ENCODE peak calls at places on chromosomes 3 and 15, in five cellular contexts. B, E, O, K and P are unnamed samples.

GRCh38 chr3:127286571-127287140 is 1.2 kb downstream of the PRR20G start:
- DNase-seq in O (no peak), K (no peak), E (no peak), B (no peak), P (no peak)

GRCh38 chr15:78242128-78242527 is 7.8 kb upstream of the ACSBG1 start:
- DNase-seq in B (no peak), K (peak; percentile 55), O (peak; percentile 41), E (peak; percentile 64), P (peak; percentile 20)

GRCh38 chr15:31065824-31066223 is 35.7 kb downstream of the TRPM1 start:
- DNase-seq in E (no peak), K (no peak), O (no peak), B (no peak), P (no peak)

GRCh38 chr3:196774191-196774820 is 34.6 kb downstream of the PAK2 start:
- DNase-seq in K (peak; percentile 70), B (no peak), O (no peak), E (no peak), P (peak; percentile 67)

GRCh38 chr3:61682671-61683408 is 121.5 kb downstream of the PTPRG start:
- DNase-seq in B (no peak), O (no peak), E (no peak), K (no peak), P (no peak)

GRCh38 chr3:64016941-64017620 is 6.2 kb downstream of the PSMD6 start:
- DNase-seq in K (no peak), E (no peak), B (no peak), O (no peak), P (no peak)

GRCh38 chr3:189340680-189341460 is 169.1 kb downstream of the TPRG1 start:
- DNase-seq in K (peak; percentile 24), O (no peak), B (no peak), E (no peak), P (no peak)

GRCh38 chr3:114115151-114115550 is 58.6 kb downstream of the QTRT2 start:
- DNase-seq in E (no peak), B (no peak), O (no peak), K (no peak), P (no peak)

GRCh38 chr3:137792633-137793271 is 28.6 kb downstream of the SOX14 start:
- DNase-seq in K (peak; percentile 17), O (no peak), B (no peak), E (peak; percentile 39), P (no peak)

GRCh38 chr3:69232447-69232846 is 110.1 kb upstream of the LMOD3 start:
- DNase-seq in B (no peak), K (no peak), E (no peak), O (no peak), P (no peak)

GRCh38 chr3:73608805-73609641 is 15.7 kb downstream of the PDZRN3 start:
- DNase-seq in O (no peak), E (no peak), B (no peak), K (no peak), P (no peak)

GRCh38 chr15:68343579-68344225 is 66.2 kb downstream of the FEM1B start:
- DNase-seq in E (no peak), O (no peak), K (no peak), B (no peak), P (no peak)

GRCh38 chr3:127114337-127115070 is 78.4 kb upstream of the PRR23E start:
- DNase-seq in O (no peak), K (no peak), B (no peak), E (no peak), P (no peak)

GRCh38 chr15:61528590-61528929 is 299.5 kb upstream of the RORA start:
- DNase-seq in B (no peak), E (no peak), K (no peak), O (no peak), P (peak; percentile 87)

DNA sequence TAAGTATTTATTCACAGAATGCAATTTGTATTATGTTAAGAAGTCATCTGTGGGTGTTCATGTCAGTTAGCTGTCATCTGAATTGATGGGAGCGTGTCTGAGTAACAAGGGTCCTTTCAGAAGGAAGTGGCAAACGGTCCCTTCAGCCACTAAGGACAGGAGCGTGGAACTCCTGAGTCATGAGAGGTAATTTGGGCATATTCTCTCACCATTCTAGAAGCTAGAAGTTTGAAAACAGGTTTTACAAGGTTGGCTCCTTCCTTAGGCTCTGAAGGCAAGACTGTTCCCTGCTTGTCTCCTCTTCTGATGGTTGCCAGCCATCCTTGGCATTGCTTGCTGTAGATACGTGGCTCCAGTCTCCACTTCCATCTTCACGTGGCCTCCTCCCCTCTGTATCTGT is 19.7 kb downstream of the ABHD2 start:
- DNase-seq in O (no peak), K (no peak), E (no peak), B (no peak), P (no peak)
- TF ChIP-seq JUN in O (no peak), K (no peak), E (no peak), B (no peak), P (no peak)

GRCh38 chr15:90265271-90266060 is at the start of gene NGRN:
- DNase-seq in O (peak; percentile 91), E (peak; percentile 89), K (peak; percentile 83), B (peak; percentile 50), P (peak; percentile 96)
- TF ChIP-seq POLR2A in O (peak; percentile 95), E (peak; percentile 98), K (peak; percentile 99), B (peak; percentile 92), P (peak; percentile 96)

GRCh38 chr3:420584-420983 is 224.0 kb downstream of the CHL1 start:
- DNase-seq in K (no peak), B (no peak), E (no peak), O (no peak), P (no peak)

GRCh38 chr3:430186-430585 is 233.6 kb downstream of the CHL1 start:
- DNase-seq in E (no peak), O (no peak), B (no peak), K (no peak), P (no peak)

GRCh38 chr3:427128-427527 is 230.6 kb downstream of the CHL1 start:
- DNase-seq in B (no peak), E (no peak), O (no peak), K (no peak), P (no peak)

GRCh38 chr3:425094-425493 is 228.5 kb downstream of the CHL1 start:
- DNase-seq in K (no peak), O (no peak), E (no peak), B (no peak), P (no peak)

GRCh38 chr3:426056-426455 is 229.5 kb downstream of the CHL1 start:
- DNase-seq in B (no peak), K (no peak), E (no peak), O (peak; percentile 5), P (no peak)
- TF ChIP-seq JUN in B (no peak), K (no peak), E (no peak), O (no peak), P (no peak)

DNA sequence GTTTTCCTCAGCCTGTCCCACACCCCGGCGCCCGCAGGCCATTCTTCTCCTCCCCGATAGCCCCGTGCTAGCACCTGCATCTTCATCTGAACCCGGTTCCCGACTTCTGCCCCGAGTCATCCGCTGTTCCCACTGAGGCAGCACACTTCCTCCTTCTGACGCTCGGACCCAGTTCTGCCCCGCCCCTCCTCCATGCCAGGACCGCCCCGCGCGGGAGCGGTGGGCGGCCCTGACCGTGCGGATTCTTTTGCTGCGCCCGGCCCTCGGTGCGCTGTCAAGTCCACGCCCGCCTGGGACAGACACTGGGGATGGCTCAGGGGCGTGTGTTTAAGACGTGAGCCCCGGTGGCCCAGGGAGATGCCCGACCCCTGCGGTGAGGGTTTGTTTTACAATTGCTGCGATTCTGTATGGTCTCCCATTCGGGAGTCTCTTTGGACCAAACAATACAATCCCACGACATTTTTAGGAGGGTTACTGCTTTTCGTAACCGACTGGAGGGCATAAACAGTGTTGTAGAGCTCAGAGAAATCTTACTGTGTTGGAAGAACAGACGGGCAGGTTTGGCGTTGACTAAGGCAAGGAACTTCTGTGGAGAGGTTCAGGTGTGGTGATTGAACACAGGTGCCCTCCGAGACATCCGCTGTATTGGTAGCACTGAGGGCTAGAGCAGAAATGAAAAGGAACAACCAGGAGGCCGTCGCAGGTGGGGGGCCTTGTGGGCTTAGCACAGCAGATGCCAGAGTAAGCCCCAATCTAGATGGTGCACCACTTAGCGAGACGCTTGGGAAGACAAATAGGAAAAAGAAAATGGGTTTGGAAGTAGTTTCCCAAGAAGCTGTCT is 716 bp downstream of the PTPN23 start:
- DNase-seq in O (peak; percentile 68), K (peak; percentile 80), B (peak; percentile 60), E (peak; percentile 90), P (peak; percentile 90)
- TF ChIP-seq POLR2A in O (no peak), K (peak; percentile 33), B (peak; percentile 6), E (no peak), P (peak; percentile 91)

GRCh38 chr3:117322866-117323265 is 613.3 kb downstream of the TUSC7 start:
- DNase-seq in B (no peak), K (no peak), O (no peak), E (no peak), P (peak; percentile 25)
- TF ChIP-seq JUN in B (no peak), K (no peak), O (no peak), E (no peak), P (no peak)

GRCh38 chr15:39095218-39095879 is 485.5 kb upstream of the THBS1 start:
- DNase-seq in E (no peak), K (no peak), B (no peak), O (no peak), P (no peak)
- TF ChIP-seq POLR2A in E (no peak), K (no peak), B (no peak), O (no peak), P (no peak)

DNA sequence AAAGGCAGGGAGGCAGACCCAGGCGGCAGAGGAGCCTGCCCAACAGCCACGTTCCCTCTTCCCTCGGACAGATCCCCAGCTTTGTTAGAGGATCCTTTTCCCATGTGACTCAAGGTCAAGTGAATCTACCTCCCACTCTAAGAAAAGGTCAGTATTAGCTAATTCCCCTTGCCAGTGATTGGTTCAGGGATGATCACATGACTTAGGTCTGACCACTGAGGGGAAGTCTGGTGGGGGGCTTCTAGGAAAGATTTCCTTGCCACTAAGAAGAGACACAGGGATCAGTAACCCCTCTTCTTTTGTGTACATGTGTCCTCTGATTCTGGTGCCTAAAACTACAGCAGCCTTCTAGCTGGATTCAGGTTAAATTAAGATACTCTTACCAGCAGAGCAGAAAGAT is 266.3 kb upstream of the NSMCE3 start:
- DNase-seq in B (no peak), O (no peak), K (no peak), E (no peak), P (no peak)
- TF ChIP-seq JUN in B (no peak), O (no peak), K (no peak), E (no peak), P (no peak)

DNA sequence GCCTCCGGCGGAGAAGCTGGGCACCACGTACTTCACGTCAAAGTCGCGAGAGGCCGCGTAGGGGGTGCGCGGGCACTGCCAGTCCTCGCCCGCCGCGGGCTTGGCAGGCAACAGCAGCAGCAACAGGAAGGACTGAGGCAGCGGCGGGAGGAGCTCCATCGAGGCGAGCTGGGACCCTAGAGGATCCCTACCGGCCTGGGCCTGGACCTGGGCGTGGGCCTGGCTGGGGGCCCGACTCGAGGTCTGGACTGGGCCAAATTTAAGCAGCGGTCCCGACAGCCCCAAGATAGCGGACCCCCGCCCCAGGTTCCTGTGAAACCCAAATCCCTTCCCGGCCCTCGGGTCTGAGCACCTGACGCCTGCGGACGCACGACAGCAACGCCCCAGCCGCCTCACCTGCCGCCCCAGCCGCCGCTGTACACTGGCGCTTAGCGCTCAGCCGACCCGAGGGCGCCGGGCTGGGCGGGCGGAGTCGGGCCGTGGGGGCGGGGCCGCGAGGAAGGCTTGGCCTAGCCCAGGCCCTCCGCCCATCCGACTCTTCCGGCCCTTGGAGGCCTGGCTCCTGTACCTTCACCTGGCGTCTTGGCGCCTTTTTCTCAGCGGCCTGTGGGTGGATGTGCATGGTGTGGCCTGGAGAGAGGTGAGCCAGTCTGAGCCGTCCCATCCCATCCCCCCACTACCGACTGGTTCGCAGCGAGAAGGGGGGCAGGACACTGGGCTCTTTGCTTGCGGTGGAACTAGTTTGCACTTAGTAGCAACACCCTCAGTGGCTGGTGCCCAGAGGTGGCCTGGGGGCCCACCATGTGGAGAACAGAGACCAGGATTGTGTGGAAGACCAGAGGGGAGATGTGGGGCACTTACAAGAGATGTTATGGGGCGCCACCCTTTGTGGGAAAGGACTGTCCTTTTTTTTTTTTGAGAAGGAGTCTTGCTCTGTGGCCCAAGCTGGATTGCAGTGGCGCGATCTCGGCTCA is at the start of gene MST1R:
- DNase-seq in E (peak; percentile 89), K (peak; percentile 27), B (peak; percentile 76), O (peak; percentile 76), P (peak; percentile 27)
- TF ChIP-seq POLR2A in E (peak; percentile 71), K (no peak), B (no peak), O (peak; percentile 48), P (no peak)